ENCODE peak calls at places on chromosomes 11 and 22, in nine cellular contexts. R is transverse colon; K is HCT116; T is stimulated activated CD8-positive, alpha-beta memory T cell treated with anti-CD3 and anti-CD28 coated beads, Interleukin-4, amount 100 ng/mL, for 1 hour; H is RWPE1; I is GM04503; J is effector CD8-positive, alpha-beta T cell; L is uterus; F is GM03348. U is an unnamed sample.

GRCh38 chr11:64519541-64519940 is 71.5 kb upstream of the SLC22A12 start:
- DNase-seq in F (no peak), H (no peak), I (no peak), R (no peak), K (no peak), L (no peak), T (no peak), J (no peak), U (no peak)

GRCh38 chr11:6404341-6405038 is 14.2 kb downstream of the SMPD1 start:
- DNase-seq in L (no peak), R (no peak), F (peak), I (no peak), J (no peak), T (no peak), H (no peak), K (no peak), U (no peak)

GRCh38 chr22:38718414-38718813 is 12.7 kb downstream of the GTPBP1 start:
- DNase-seq in F (peak), J (no peak), H (peak), R (peak), T (no peak), I (no peak), K (peak), L (peak), U (peak)

GRCh38 chr11:17719028-17719939 is at the start of gene MYOD1:
- DNase-seq in T (no peak), F (no peak), H (no peak), I (no peak), L (no peak), J (no peak), K (no peak), R (no peak), U (peak)

GRCh38 chr11:78256962-78257361 is 68.2 kb downstream of the USP35 start:
- DNase-seq in H (no peak), I (peak), T (no peak), F (peak), L (peak), R (peak), J (no peak), K (no peak), U (no peak)

GRCh38 chr11:133197425-133197824 is 334.9 kb downstream of the OPCML start:
- DNase-seq in R (no peak), T (no peak), I (no peak), H (no peak), K (no peak), L (no peak), J (no peak), F (no peak), U (no peak)

GRCh38 chr22:28883917-28884753 is 763 bp downstream of the ZNRF3 start:
- DNase-seq in T (no peak), L (peak), R (peak), K (peak), F (peak), J (peak), I (no peak), H (peak), U (peak)

GRCh38 chr11:61056566-61056965 is 45.7 kb upstream of the CD5 start:
- DNase-seq in I (no peak), H (no peak), F (no peak), K (no peak), T (no peak), J (no peak), L (no peak), R (no peak), U (no peak)

GRCh38 chr11:2997406-2997805 is 5.3 kb upstream of the NAP1L4 start:
- DNase-seq in H (no peak), K (no peak), I (no peak), F (no peak), T (no peak), J (no peak), R (no peak), L (no peak), U (no peak)

GRCh38 chr22:50581031-50581949 is 1.4 kb downstream of the CHKB start:
- DNase-seq in H (no peak), K (no peak), F (no peak), T (no peak), R (no peak), I (no peak), J (no peak), L (no peak), U (peak)

GRCh38 chr11:35330924-35331323 is 88.4 kb downstream of the SLC1A2 start:
- DNase-seq in I (no peak), H (no peak), T (no peak), K (no peak), R (no peak), L (no peak), F (no peak), J (no peak), U (no peak)

GRCh38 chr22:46145361-46145851 is 4.9 kb upstream of the PPARA start:
- DNase-seq in K (no peak), L (no peak), I (no peak), J (no peak), R (no peak), T (no peak), F (no peak), H (no peak), U (peak)